ENCODE peak calls at places on chromosomes 2 and 18, in eight cellular contexts. R is Panc1, I is ovary, M is AG04450, Q is BE2C, P is mammary epithelial cell, Z is psoas muscle, A is heart left ventricle. O is an unnamed sample.

GRCh38 chr2:152611458-152612231 is 105.6 kb downstream of the PRPF40A start:
- DNase-seq in R (no peak), I (peak), M (peak), Q (no peak), P (peak), Z (peak), A (peak), O (peak)

GRCh38 chr2:176106636-176107539 is at the start of gene HOXD11:
- DNase-seq in R (no peak), I (no peak), M (no peak), Q (no peak), P (peak), Z (no peak), A (no peak), O (no peak)

GRCh38 chr2:105800953-105801635 is 56.4 kb downstream of the NCK2 start:
- DNase-seq in R (no peak), I (no peak), M (no peak), Q (no peak), P (no peak), Z (no peak), A (no peak), O (no peak)

GRCh38 chr2:147482111-147482510 is 362.7 kb upstream of the ACVR2A start:
- DNase-seq in R (no peak), I (no peak), M (no peak), Q (no peak), P (no peak), Z (no peak), A (no peak), O (no peak)

GRCh38 chr18:79983253-79983652 is 5.1 kb downstream of the TXNL4A start:
- DNase-seq in R (no peak), I (no peak), M (no peak), Q (no peak), P (no peak), Z (no peak), A (no peak), O (no peak)

GRCh38 chr2:73368781-73369180 is 16.9 kb upstream of the ALMS1 start:
- DNase-seq in R (no peak), I (no peak), M (no peak), Q (no peak), P (no peak), Z (no peak), A (no peak), O (no peak)

GRCh38 chr2:8805278-8806045 is 32.0 kb downstream of the KIDINS220 start:
- DNase-seq in R (no peak), I (no peak), M (no peak), Q (no peak), P (no peak), Z (no peak), A (peak), O (no peak)

GRCh38 chr2:65404988-65405697 is 27.3 kb downstream of the SPRED2 start:
- DNase-seq in R (no peak), I (no peak), M (no peak), Q (no peak), P (no peak), Z (no peak), A (no peak), O (no peak)

GRCh38 chr2:18704224-18704623 is 114.9 kb upstream of the NT5C1B start:
- DNase-seq in R (no peak), I (no peak), M (no peak), Q (no peak), P (no peak), Z (no peak), A (no peak), O (no peak)

DNA sequence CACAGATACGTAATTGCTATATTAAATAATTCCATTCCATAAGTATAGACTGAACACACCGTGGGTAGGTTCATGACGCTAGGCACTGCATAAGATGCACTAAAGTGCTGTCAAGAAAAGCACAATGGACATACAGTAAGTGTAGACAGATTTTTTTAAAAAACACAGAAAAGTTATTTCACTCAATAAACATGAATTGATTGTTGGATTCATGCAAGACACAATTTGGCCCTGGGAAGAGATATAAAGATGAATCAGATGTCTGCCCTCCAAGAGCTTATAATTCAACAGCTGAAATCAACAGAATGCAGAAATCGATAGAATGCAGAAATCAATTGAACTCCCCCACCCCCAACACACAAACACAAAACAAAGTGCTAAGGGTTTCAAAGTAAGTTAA is 1.8 kb downstream of the NBAS start:
- DNase-seq in R (no peak), I (no peak), M (no peak), Q (no peak), P (no peak), Z (no peak), A (no peak), O (no peak)
- H3K4me3 ChIP-seq in R (peak), I (no peak), M (peak), Q (peak), P (no peak), Z (peak), A (no peak), O (no peak)

DNA sequence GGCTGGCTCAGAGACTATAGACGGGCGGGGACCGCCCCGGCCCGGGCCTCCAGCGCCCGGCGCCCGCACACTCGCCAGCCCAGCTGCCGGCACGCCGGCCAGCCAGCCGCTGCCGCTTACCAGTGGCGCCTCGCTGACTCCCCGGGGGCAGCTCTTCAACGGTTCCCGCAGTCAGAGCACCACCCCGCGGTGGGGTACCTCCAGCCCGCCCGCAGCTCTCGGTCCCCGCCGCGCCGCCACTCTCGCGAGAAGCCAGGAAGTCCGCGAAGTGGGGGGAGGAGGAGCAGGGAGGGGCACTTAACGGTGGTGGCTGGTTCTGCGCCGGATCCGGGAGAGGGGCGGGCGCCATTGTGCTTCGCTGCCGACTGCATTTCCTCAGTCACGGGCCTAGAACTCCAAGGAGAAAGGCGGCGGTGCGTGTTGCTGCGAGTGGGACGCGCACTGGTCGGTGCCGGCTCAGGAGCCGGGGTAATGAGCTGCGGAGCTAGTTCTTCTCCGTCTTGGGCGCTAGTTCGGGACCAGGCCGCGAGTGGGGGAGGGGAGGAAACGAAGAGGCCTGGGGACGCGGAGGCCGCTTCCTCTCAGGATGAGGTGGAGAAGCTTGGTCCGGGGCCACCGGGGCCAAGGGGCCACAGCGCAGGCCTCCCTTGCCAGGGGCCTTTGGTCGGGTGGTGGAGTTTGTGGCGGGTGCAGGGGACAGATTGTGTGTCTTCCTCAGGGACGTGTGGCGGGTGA is at the start of gene MARCHF7:
- DNase-seq in R (peak), I (peak), M (peak), Q (peak), P (peak), Z (peak), A (peak), O (peak)
- TF ChIP-seq CTCF in R (peak), I (peak), M (peak), Q (peak), P (peak), Z (peak), A (peak), O (peak)

DNA sequence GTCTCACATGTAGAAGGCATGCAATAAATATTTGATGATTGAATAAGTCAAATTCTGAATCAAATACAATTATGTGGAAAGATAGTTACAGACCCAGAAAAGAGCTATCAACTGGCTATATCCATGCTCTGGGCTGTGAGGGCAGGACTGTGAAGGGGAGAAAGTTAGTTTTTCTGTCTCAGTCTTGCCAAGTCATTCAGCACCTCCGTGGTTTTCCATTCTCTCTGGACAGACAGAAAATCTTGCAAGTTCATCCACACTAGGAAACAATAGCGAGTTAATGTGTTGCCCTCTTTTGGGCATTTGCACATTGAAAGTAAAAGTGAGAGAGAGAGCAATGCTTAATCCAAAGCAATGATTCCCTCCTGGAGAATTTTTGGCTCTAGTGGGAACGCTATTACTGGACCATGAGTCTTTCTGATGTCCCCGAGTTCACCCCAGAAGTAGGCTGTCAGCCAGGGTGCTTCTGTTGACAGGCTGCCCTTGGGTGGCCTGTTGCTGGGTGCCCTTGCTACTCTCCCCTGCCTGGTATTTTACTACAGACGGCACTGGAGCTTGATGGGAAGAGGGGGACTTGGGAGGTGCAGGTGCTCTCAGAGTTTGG is 238.3 kb downstream of the LOXHD1 start:
- DNase-seq in R (no peak), I (no peak), M (no peak), Q (no peak), P (no peak), Z (peak), A (peak), O (no peak)
- H3K4me3 ChIP-seq in R (no peak), I (no peak), M (no peak), Q (no peak), P (no peak), Z (peak), A (no peak), O (no peak)

DNA sequence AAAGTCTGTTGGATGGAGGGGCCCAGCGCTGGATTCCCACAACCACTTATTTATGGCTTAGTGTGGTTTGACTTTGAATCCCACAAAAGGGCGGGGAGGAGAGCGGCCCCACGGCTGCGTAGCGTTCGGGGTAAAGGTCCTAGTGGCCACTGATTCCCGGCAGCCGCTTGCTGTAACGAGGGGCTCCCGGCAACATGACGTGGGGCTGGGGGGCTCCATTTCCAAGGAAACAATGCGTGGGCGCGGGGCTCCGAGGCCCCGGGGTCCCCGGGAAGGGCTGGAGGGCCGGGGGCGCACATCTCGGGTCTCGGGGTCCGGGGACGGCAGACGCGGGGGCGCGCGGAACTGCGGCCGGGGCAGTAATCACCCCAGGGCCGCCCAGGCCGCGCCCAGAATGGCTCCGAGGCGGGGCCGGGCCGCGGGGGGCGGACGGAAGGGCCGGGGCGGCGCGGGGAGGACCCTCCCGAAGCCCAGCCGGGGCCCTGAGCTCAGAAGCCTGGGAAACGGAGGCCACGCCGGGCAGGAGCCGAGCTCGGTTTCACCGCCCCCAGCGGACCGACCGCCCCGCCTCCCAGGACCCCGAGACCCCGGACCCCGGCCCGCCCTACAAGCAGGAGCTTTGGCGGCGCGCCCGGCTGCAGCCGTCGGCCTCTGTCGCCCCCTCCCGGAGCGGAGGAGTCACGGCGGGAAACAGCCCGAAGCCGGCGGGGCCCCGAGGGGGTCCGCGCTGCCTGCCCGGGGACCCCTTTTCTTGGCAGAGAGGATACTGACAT is 11.9 kb upstream of the MLPH start:
- DNase-seq in R (no peak), I (peak), M (peak), Q (peak), P (peak), Z (peak), A (peak), O (no peak)
- TF ChIP-seq CTCF in R (peak), I (peak), M (peak), Q (peak), P (peak), Z (peak), A (peak), O (peak)

GRCh38 chr2:63044360-63045327 is 6.0 kb upstream of the OTX1 start:
- DNase-seq in R (no peak), I (no peak), M (no peak), Q (no peak), P (no peak), Z (no peak), A (no peak), O (no peak)
- H3K4me3 ChIP-seq in R (no peak), I (no peak), M (no peak), Q (no peak), P (no peak), Z (no peak), A (no peak), O (no peak)